ENCODE peak calls at places on chromosomes 16 and 17, in five cellular contexts. U is H9, F is endothelial cell, A is GM13977, H is fibroblast of lung. C is an unnamed sample.

GRCh38 chr16:10256855-10257641 is 74.8 kb upstream of the GRIN2A start:
- DNase-seq in H (peak; percentile 3), F (peak; percentile 33), A (peak; percentile 81), U (peak; percentile 75), C (peak; percentile 82)

GRCh38 chr17:933168-934083 is 46.1 kb downstream of the NXN start:
- DNase-seq in F (no peak), H (peak; percentile 92), U (peak; percentile 71), A (no peak), C (no peak)

GRCh38 chr16:54647731-54648221 is 282.9 kb upstream of the IRX5 start:
- DNase-seq in U (no peak), H (no peak), A (no peak), F (no peak), C (no peak)

GRCh38 chr17:47978324-47978723 is 7.4 kb downstream of the CDK5RAP3 start:
- DNase-seq in H (peak; percentile 64), A (peak; percentile 85), F (peak; percentile 75), U (peak; percentile 87), C (peak; percentile 85)

GRCh38 chr16:70526403-70526802 is 2.8 kb downstream of the SF3B3 start:
- DNase-seq in H (peak; percentile 37), U (no peak), F (no peak), A (no peak), C (no peak)

GRCh38 chr16:81168406-81168805 is 70.1 kb upstream of the BCO1 start:
- DNase-seq in F (no peak), A (no peak), H (no peak), U (no peak), C (no peak)

GRCh38 chr16:67481561-67482259 is 753 bp upstream of the ATP6V0D1 start:
- DNase-seq in A (no peak), F (no peak), H (peak; percentile 46), U (no peak), C (no peak)

GRCh38 chr17:22304667-22305303 is 612.5 kb downstream of the KCNJ18 start:
- DNase-seq in U (no peak), F (no peak), A (no peak), H (no peak), C (no peak)

GRCh38 chr16:919658-920631 is 50.8 kb downstream of the LMF1 start:
- DNase-seq in F (no peak), A (no peak), H (peak; percentile 33), U (no peak), C (no peak)

GRCh38 chr17:56785396-56785795 is 48.3 kb downstream of the C17orf67 start:
- DNase-seq in U (no peak), F (no peak), H (no peak), A (no peak), C (no peak)

GRCh38 chr17:71392715-71393567 is 727.9 kb upstream of the SOX9 start:
- DNase-seq in U (no peak), F (no peak), H (peak; percentile 60), A (no peak), C (no peak)

GRCh38 chr16:81861915-81862314 is 82.8 kb downstream of the PLCG2 start:
- DNase-seq in U (no peak), F (no peak), A (no peak), H (no peak), C (no peak)

GRCh38 chr17:38864636-38865398 is 5.0 kb upstream of the LASP1 start:
- DNase-seq in U (peak; percentile 74), H (peak; percentile 37), A (no peak), F (no peak), C (no peak)

GRCh38 chr17:19657182-19657581 is 8.6 kb downstream of the ALDH3A2 start:
- DNase-seq in F (no peak), H (no peak), U (no peak), A (no peak), C (no peak)

GRCh38 chr17:66405836-66406679 is 103.6 kb downstream of the PRKCA start:
- DNase-seq in U (no peak), H (peak; percentile 54), A (no peak), F (no peak), C (no peak)

GRCh38 chr17:12592941-12593340 is 72.7 kb upstream of the MYOCD start:
- DNase-seq in H (peak; percentile 21), U (no peak), A (no peak), F (no peak), C (no peak)

GRCh38 chr16:65825191-65825856 is 541.2 kb upstream of the CDH5 start:
- DNase-seq in F (no peak), H (no peak), U (no peak), A (no peak), C (no peak)

GRCh38 chr16:31472559-31473203 is 729 bp downstream of the TGFB1I1 start:
- DNase-seq in F (peak; percentile 64), H (peak; percentile 94), U (peak; percentile 86), A (peak; percentile 66), C (peak; percentile 72)

GRCh38 chr17:68199837-68200688 is 47.8 kb upstream of the AMZ2 start:
- DNase-seq in U (no peak), A (no peak), F (no peak), H (no peak), C (no peak)

GRCh38 chr16:30982548-30983288 is 2.3 kb upstream of the HSD3B7 start:
- DNase-seq in U (no peak), H (no peak), A (no peak), F (no peak), C (no peak)

GRCh38 chr17:18968945-18969887 is 17.3 kb downstream of the SLC5A10 start:
- DNase-seq in U (no peak), F (no peak), A (no peak), H (no peak), C (no peak)

GRCh38 chr16:28569011-28569410 is 15.3 kb downstream of the SGF29 start:
- DNase-seq in H (peak; percentile 50), U (no peak), F (no peak), A (no peak), C (no peak)

GRCh38 chr17:51739245-51739886 is 419.1 kb downstream of the CA10 start:
- DNase-seq in A (no peak), U (no peak), F (no peak), H (no peak), C (no peak)

GRCh38 chr17:62703269-62703775 is 75.9 kb downstream of the MRC2 start:
- DNase-seq in H (peak; percentile 22), A (no peak), F (no peak), U (no peak), C (no peak)

GRCh38 chr17:77999413-78000173 is 41.1 kb downstream of the TNRC6C start:
- DNase-seq in F (no peak), U (no peak), H (peak; percentile 25), A (no peak), C (no peak)

GRCh38 chr16:11658896-11659708 is 9.2 kb upstream of the SNN start:
- DNase-seq in U (peak; percentile 51), H (peak; percentile 30), F (no peak), A (no peak), C (no peak)

GRCh38 chr17:11807606-11808005 is 189.7 kb downstream of the ZNF18 start:
- DNase-seq in A (no peak), F (no peak), H (no peak), U (no peak), C (no peak)

GRCh38 chr17:70969540-70970034 is 800.3 kb downstream of the KCNJ2 start:
- DNase-seq in H (no peak), F (no peak), U (no peak), A (no peak), C (no peak)

GRCh38 chr17:1933875-1934715 is 91.0 kb downstream of the RTN4RL1 start:
- DNase-seq in H (no peak), F (no peak), A (peak; percentile 35), U (peak; percentile 31), C (no peak)

GRCh38 chr17:13385481-13385907 is 216.2 kb downstream of the HS3ST3A1 start:
- DNase-seq in A (no peak), H (no peak), F (peak; percentile 7), U (no peak), C (no peak)

GRCh38 chr17:50619489-50619888 is 15.2 kb upstream of the ABCC3 start:
- DNase-seq in U (no peak), H (no peak), F (no peak), A (no peak), C (no peak)

GRCh38 chr17:76384987-76385891 is 830 bp downstream of the SPHK1 start:
- DNase-seq in H (no peak), A (peak; percentile 63), F (peak; percentile 36), U (peak; percentile 55), C (peak; percentile 48)
- TF ChIP-seq CTCF in H (no peak), A (peak; percentile 7), F (no peak), U (no peak), C (no peak)

DNA sequence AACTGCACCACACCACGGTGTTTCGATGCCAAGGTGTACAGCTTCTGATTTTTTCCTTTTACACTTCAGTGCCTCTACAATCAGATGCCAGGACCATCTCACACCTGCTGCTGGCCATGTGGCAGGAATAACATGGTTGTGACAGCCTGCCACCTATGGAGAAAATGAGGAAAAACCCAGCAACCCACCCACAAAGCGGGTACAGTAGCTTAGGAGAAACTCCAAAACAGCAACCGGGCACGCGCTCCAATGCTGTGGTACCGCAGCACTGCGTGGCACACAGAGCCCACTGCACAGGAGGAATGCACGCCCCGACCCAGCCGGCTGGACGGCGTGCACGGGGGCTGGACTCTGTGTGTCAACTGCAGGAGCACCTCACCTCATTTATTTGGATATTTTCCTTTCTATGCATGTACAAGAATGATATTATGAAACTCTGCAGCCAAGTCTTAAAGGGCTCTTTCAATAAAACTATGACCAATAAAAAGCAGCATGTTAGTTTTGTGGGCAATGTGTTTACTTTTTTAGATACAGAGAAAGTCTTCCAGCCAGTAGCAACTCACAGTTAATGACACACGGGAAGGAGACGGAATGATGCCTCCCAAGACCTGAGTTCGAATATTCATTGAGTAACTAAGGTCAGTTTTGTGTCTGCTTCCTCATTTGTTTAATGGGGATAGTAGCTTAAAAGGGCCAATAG is 45.9 kb downstream of the MAP1LC3B start:
- DNase-seq in F (no peak), H (peak; percentile 56), A (no peak), U (no peak), C (no peak)
- TF ChIP-seq CTCF in F (no peak), H (no peak), A (no peak), U (no peak), C (no peak)

DNA sequence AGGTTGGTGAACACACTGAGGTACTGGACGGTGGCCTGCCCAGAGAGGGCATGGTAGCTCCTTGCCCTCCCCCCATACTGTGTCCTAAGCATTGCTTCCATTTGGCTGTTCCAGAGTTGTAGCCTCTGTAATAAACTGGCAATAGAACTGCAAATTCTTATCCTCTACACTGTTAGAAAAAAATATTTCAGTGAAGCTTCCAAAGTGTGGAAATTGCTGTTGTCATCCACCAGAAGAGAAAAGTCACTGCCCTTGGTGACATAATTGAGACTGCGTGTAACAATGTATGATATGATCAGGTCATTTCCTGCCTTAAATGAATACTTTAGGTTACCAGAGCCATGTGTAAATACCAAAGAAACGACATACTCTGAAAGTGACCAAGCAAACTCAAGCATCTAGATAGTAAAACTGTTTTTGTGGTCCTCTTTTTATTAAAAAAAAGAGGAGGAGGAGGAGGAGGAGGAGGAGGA is 65.9 kb downstream of the CEP95 start:
- DNase-seq in H (peak; percentile 26), F (no peak), U (no peak), A (peak; percentile 25), C (peak; percentile 24)
- TF ChIP-seq CTCF in H (no peak), F (no peak), U (no peak), A (no peak), C (no peak)

GRCh38 chr17:80413771-80414507 is 1.0 kb upstream of the ENDOV start:
- DNase-seq in U (no peak), H (no peak), A (peak; percentile 36), F (no peak), C (no peak)

GRCh38 chr17:80416260-80416939 is 1.4 kb downstream of the ENDOV start:
- DNase-seq in H (no peak), U (no peak), F (no peak), A (peak; percentile 11), C (no peak)

GRCh38 chr17:80415626-80416042 is 667 bp downstream of the ENDOV start:
- DNase-seq in H (no peak), A (no peak), F (no peak), U (no peak), C (no peak)

GRCh38 chr17:80414803-80415625 is at the start of gene ENDOV:
- DNase-seq in U (peak; percentile 96), H (peak; percentile 95), A (peak; percentile 99), F (peak; percentile 90), C (peak; percentile 100)

GRCh38 chr17:80414508-80414802 is 512 bp upstream of the ENDOV start:
- DNase-seq in U (peak; percentile 50), F (no peak), A (no peak), H (peak; percentile 8), C (no peak)
- TF ChIP-seq CTCF in U (no peak), F (no peak), A (no peak), H (no peak), C (no peak)

C was measured in GM13976.